ENCODE peak calls at places on chromosomes 1 and 21, in four cellular contexts. One of them, this sample, is unnamed.

GRCh38 chr1:52356818-52357355 is 9.1 kb downstream of the CC2D1B start:
- DNase-seq in tibial artery: no peak
- DNase-seq in ovary: no peak
- DNase-seq in epithelial cell of esophagus: no peak
- DNase-seq in this sample: no peak

GRCh38 chr1:234607091-234608025 is 2.6 kb downstream of the IRF2BP2 start:
- DNase-seq in tibial artery: no peak
- DNase-seq in epithelial cell of esophagus: peak; percentile 39
- DNase-seq in ovary: peak; percentile 38
- DNase-seq in this sample: peak; percentile 38

GRCh38 chr1:204357551-204357950 is 2.2 kb downstream of the PLEKHA6 start:
- DNase-seq in tibial artery: no peak
- DNase-seq in ovary: no peak
- DNase-seq in epithelial cell of esophagus: no peak
- DNase-seq in this sample: no peak

GRCh38 chr1:9807541-9807940 is 16.2 kb downstream of the CLSTN1 start:
- DNase-seq in ovary: no peak
- DNase-seq in epithelial cell of esophagus: no peak
- DNase-seq in tibial artery: no peak
- DNase-seq in this sample: no peak

GRCh38 chr1:109761227-109762038 is 2.3 kb downstream of the EPS8L3 start:
- DNase-seq in epithelial cell of esophagus: no peak
- DNase-seq in tibial artery: peak; percentile 57
- DNase-seq in ovary: peak; percentile 16
- DNase-seq in this sample: no peak

GRCh38 chr1:204128464-204128963 is 23.3 kb downstream of the ETNK2 start:
- DNase-seq in epithelial cell of esophagus: no peak
- DNase-seq in ovary: no peak
- DNase-seq in tibial artery: no peak
- DNase-seq in this sample: no peak

GRCh38 chr1:156682166-156682890 is 5.1 kb upstream of the NES start:
- DNase-seq in epithelial cell of esophagus: no peak
- DNase-seq in tibial artery: no peak
- DNase-seq in ovary: no peak
- DNase-seq in this sample: peak; percentile 46

GRCh38 chr1:64920936-64921589 is 45.3 kb downstream of the JAK1 start:
- DNase-seq in tibial artery: no peak
- DNase-seq in epithelial cell of esophagus: peak; percentile 51
- DNase-seq in ovary: no peak
- DNase-seq in this sample: peak; percentile 25

GRCh38 chr1:71829346-71829745 is 453.0 kb downstream of the NEGR1 start:
- DNase-seq in ovary: no peak
- DNase-seq in tibial artery: no peak
- DNase-seq in epithelial cell of esophagus: no peak
- DNase-seq in this sample: no peak

GRCh38 chr21:28111151-28111619 is 881.5 kb downstream of the LTN1 start:
- DNase-seq in ovary: peak; percentile 82
- DNase-seq in epithelial cell of esophagus: no peak
- DNase-seq in tibial artery: no peak
- DNase-seq in this sample: peak; percentile 96

GRCh38 chr1:162003061-162003824 is 20.4 kb downstream of the OLFML2B start:
- DNase-seq in tibial artery: peak; percentile 89
- DNase-seq in ovary: peak; percentile 33
- DNase-seq in epithelial cell of esophagus: no peak
- DNase-seq in this sample: peak; percentile 94

GRCh38 chr1:50774759-50775351 is 185.2 kb downstream of the FAF1 start:
- DNase-seq in tibial artery: no peak
- DNase-seq in epithelial cell of esophagus: peak; percentile 65
- DNase-seq in ovary: no peak
- DNase-seq in this sample: peak; percentile 39

GRCh38 chr1:9235123-9235513 is 544 bp downstream of the H6PD start:
- DNase-seq in ovary: peak; percentile 57
- DNase-seq in epithelial cell of esophagus: no peak
- DNase-seq in tibial artery: no peak
- DNase-seq in this sample: peak; percentile 68

GRCh38 chr1:227945891-227946623 is 1.7 kb downstream of the WNT9A start:
- DNase-seq in epithelial cell of esophagus: peak; percentile 84
- DNase-seq in ovary: peak; percentile 77
- DNase-seq in tibial artery: peak; percentile 72
- DNase-seq in this sample: peak; percentile 86

GRCh38 chr1:19450811-19451564 is 34.4 kb downstream of the CAPZB start:
- DNase-seq in ovary: peak; percentile 68
- DNase-seq in epithelial cell of esophagus: peak; percentile 96
- DNase-seq in tibial artery: no peak
- DNase-seq in this sample: peak; percentile 91

GRCh38 chr1:192475329-192475728 is 100.2 kb upstream of the RGS1 start:
- DNase-seq in epithelial cell of esophagus: no peak
- DNase-seq in tibial artery: no peak
- DNase-seq in ovary: no peak
- DNase-seq in this sample: no peak

GRCh38 chr1:192475970-192476369 is 99.6 kb upstream of the RGS1 start:
- DNase-seq in tibial artery: no peak
- DNase-seq in ovary: no peak
- DNase-seq in epithelial cell of esophagus: peak; percentile 5
- DNase-seq in this sample: peak; percentile 8

GRCh38 chr1:192477630-192478029 is 97.9 kb upstream of the RGS1 start:
- DNase-seq in epithelial cell of esophagus: peak; percentile 48
- DNase-seq in tibial artery: no peak
- DNase-seq in ovary: no peak
- DNase-seq in this sample: no peak

GRCh38 chr1:192476802-192477298 is 98.7 kb upstream of the RGS1 start:
- DNase-seq in tibial artery: peak; percentile 67
- DNase-seq in epithelial cell of esophagus: peak; percentile 62
- DNase-seq in ovary: no peak
- DNase-seq in this sample: peak; percentile 70

DNA sequence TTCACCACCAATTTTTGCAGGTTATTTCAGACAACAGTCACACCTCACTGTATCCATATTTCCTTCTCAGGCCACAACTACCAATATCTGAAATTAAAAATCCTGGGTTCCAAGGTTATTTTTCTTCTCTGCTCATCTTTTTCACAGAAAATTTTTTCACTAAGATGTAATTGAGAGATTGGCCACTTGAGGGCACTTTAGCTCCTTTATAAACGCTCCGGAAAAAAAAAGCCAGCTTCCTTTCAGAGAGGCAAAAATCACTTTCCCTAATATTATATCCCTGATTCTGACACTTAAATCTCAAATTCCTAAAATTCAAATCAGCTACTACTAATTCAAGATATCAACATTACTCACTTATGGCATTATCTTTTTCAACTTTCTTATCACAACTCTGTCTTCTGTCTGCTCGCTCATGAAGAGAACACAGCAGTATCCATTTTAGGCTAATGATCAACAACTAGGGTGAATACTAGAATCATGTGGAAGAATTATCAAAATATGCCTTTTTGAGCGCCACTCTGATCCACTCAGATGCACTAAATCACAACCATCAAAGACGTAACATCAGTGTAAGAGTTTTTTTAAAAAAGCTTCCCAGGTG is 101.4 kb upstream of the RGS1 start:
- DNase-seq in tibial artery: no peak
- DNase-seq in epithelial cell of esophagus: peak; percentile 32
- DNase-seq in ovary: no peak
- DNase-seq in this sample: peak; percentile 63
- TF ChIP-seq CTCF in tibial artery: peak; percentile 64
- TF ChIP-seq CTCF in epithelial cell of esophagus: peak; percentile 61
- TF ChIP-seq CTCF in ovary: peak; percentile 55
- TF ChIP-seq CTCF in this sample: peak; percentile 34

DNA sequence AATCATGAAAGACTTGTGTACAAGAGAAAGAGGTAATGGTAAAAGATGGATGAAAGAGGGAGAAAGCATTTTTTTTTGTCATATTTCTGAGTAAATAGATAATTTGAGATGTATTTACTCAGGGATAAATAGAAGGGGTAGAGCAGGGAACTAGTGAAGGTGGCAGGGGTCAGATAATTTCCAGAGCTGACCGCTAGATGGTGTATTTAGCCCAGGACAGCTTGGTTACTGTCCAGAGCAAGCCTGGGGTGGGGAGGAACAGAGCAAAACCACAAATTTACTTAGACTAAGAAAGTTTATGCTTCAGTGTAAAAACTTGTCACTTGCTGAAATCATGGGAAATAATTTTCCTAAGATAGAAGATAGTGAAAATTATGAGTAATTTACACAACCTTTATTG is 91.5 kb downstream of the XCL2 start:
- DNase-seq in tibial artery: no peak
- DNase-seq in epithelial cell of esophagus: no peak
- DNase-seq in ovary: no peak
- DNase-seq in this sample: no peak
- TF ChIP-seq CTCF in tibial artery: no peak
- TF ChIP-seq CTCF in epithelial cell of esophagus: no peak
- TF ChIP-seq CTCF in ovary: no peak
- TF ChIP-seq CTCF in this sample: no peak

GRCh38 chr21:40853956-40854688 is 7.2 kb upstream of the DSCAM start:
- DNase-seq in epithelial cell of esophagus: no peak
- DNase-seq in ovary: no peak
- DNase-seq in tibial artery: peak; percentile 67
- DNase-seq in this sample: no peak

GRCh38 chr21:40850071-40850470 is 3.1 kb upstream of the DSCAM start:
- DNase-seq in epithelial cell of esophagus: peak; percentile 74
- DNase-seq in ovary: no peak
- DNase-seq in tibial artery: no peak
- DNase-seq in this sample: no peak

GRCh38 chr21:40847956-40848355 is 998 bp upstream of the DSCAM start:
- DNase-seq in epithelial cell of esophagus: no peak
- DNase-seq in tibial artery: no peak
- DNase-seq in ovary: no peak
- DNase-seq in this sample: no peak

GRCh38 chr21:40851749-40852148 is 4.8 kb upstream of the DSCAM start:
- DNase-seq in ovary: no peak
- DNase-seq in tibial artery: no peak
- DNase-seq in epithelial cell of esophagus: no peak
- DNase-seq in this sample: no peak

DNA sequence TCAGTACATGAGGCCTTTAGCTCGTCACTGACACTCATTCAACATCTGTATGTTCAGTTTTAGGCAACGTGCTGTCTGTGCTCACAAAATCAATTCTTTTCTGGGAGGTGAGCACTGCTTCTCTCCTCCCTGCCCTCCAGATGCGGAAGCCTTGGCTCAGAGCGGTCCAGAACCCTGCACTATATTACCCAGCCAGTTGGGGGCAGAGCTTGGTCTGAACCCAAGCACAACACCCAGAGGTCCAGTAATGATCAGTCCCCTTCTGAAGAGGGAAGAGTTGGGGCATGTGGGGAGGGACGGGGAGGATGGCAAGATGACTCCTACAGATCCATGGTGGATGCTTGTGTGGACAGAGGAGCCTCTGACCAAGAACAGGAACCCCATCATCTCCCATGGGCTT is 5.6 kb upstream of the DSCAM start:
- DNase-seq in epithelial cell of esophagus: no peak
- DNase-seq in tibial artery: no peak
- DNase-seq in ovary: no peak
- DNase-seq in this sample: no peak
- TF ChIP-seq CTCF in epithelial cell of esophagus: no peak
- TF ChIP-seq CTCF in tibial artery: no peak
- TF ChIP-seq CTCF in ovary: no peak
- TF ChIP-seq CTCF in this sample: no peak

DNA sequence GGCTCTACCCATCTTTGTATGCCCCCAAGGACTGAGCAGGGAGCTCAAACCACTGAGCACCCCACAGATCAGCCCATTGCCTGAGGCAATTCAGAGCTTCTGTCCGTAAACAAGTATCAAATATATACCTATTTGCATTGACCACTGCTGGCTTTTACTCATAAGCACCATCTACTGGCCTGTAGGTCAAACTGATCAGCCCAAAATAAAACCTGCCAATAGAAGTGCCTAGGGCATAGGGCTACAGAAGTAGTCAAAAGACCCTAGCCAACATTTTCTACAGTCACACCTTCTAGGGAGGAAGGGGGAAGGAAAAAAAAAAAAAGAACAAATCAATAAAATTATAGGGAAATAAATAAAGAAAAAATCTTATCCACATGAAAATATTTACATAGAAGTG is 5.3 kb upstream of the LCE3D start:
- DNase-seq in ovary: no peak
- DNase-seq in tibial artery: no peak
- DNase-seq in epithelial cell of esophagus: no peak
- DNase-seq in this sample: no peak
- TF ChIP-seq CTCF in ovary: no peak
- TF ChIP-seq CTCF in tibial artery: no peak
- TF ChIP-seq CTCF in epithelial cell of esophagus: peak; percentile 27
- TF ChIP-seq CTCF in this sample: no peak

DNA sequence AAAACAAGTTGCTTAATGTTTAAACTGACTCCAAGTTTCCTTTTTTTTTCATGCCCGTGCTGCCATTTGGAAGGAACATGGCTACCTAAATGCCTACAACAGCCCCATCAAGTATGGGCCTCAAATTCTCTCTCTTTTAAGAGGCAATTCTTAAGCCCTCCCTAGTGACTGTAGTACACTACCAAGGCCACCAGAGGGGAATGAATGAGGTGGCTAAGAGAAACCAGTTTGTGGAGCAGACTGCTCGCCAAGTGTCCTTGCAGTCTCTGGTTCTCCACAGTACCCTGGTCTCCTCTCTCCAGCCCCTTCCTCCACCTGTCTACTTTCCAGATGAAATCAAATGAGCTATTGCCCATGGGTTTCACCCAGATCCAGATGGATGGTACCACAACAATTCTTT is 1809.6 kb downstream of the BRINP3 start:
- DNase-seq in ovary: no peak
- DNase-seq in tibial artery: no peak
- DNase-seq in epithelial cell of esophagus: peak; percentile 13
- DNase-seq in this sample: no peak
- TF ChIP-seq CTCF in ovary: no peak
- TF ChIP-seq CTCF in tibial artery: no peak
- TF ChIP-seq CTCF in epithelial cell of esophagus: no peak
- TF ChIP-seq CTCF in this sample: no peak

DNA sequence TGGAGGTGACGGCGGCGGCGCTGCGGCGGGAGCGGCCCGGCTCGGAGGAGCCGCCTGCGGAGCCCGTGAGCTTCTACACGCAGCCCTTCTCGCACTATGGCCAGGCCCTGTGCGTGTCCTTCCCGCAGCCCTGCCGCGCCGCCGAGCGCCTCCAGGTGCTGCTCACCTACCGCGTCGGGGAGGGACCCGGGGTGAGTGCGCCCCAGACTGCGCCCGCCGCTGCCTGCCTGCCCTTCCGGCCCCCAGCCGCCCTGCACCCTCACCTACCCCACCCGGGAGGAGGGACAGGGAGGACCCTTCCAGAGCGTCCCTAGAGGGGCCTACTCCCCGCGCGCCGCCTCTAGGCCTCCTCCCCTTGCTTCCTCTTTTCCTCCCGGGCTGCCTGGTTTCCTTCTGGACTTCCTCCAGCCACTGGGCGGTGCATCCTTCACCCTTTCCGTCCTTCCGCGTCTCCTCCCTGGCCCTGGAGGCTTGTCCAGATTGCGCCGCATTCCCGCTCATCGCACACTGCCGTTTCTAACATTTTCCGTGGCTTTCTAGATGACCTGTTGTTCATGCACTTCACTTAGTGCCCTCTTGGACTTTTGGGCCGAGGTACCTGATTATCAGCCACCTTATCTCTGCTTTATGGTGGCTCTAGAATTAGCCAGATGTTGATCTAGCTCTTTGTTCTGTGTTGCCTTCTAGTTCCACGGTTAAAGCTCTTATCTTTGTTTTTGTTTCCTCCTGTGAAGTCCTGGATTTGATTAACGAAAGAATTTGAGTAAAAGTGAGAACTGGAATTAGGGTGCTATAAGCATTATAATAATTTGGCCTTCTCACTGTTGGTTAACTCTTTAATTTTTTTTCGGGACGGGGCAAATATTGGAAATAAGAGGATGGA is 716 bp downstream of the RNPEP start:
- DNase-seq in ovary: peak; percentile 78
- DNase-seq in epithelial cell of esophagus: peak; percentile 61
- DNase-seq in tibial artery: peak; percentile 87
- DNase-seq in this sample: peak; percentile 79
- TF ChIP-seq CTCF in ovary: peak; percentile 10
- TF ChIP-seq CTCF in epithelial cell of esophagus: no peak
- TF ChIP-seq CTCF in tibial artery: no peak
- TF ChIP-seq CTCF in this sample: peak; percentile 16

GRCh38 chr1:2821970-2822620 is 20.6 kb upstream of the TTC34 start:
- DNase-seq in tibial artery: peak; percentile 73
- DNase-seq in ovary: no peak
- DNase-seq in epithelial cell of esophagus: no peak
- DNase-seq in this sample: no peak
- TF ChIP-seq CTCF in tibial artery: peak; percentile 61
- TF ChIP-seq CTCF in ovary: no peak
- TF ChIP-seq CTCF in epithelial cell of esophagus: no peak
- TF ChIP-seq CTCF in this sample: no peak